ENCODE peak calls at places on chromosomes 5 and 9, in five cellular contexts. One of them, this sample, is unnamed.

GRCh38 chr5:35926389-35927051 is 11.9 kb downstream of the CAPSL start:
- DNase-seq in left ventricle myocardium superior: no peak
- DNase-seq in left ventricle myocardium inferior: no peak
- DNase-seq in astrocyte of the spinal cord: peak; percentile 55
- DNase-seq in kidney epithelial cell: no peak
- DNase-seq in this sample: peak; percentile 81

GRCh38 chr5:2160811-2161210 is 278.1 kb upstream of the IRX4 start:
- DNase-seq in left ventricle myocardium superior: no peak
- DNase-seq in left ventricle myocardium inferior: no peak
- DNase-seq in astrocyte of the spinal cord: no peak
- DNase-seq in kidney epithelial cell: no peak
- DNase-seq in this sample: no peak

GRCh38 chr5:79712741-79713140 is 23.1 kb downstream of the CMYA5 start:
- DNase-seq in left ventricle myocardium superior: no peak
- DNase-seq in left ventricle myocardium inferior: no peak
- DNase-seq in astrocyte of the spinal cord: no peak
- DNase-seq in kidney epithelial cell: no peak
- DNase-seq in this sample: no peak

GRCh38 chr5:154858972-154859950 is 834 bp downstream of the CNOT8 start:
- DNase-seq in left ventricle myocardium superior: no peak
- DNase-seq in left ventricle myocardium inferior: no peak
- DNase-seq in astrocyte of the spinal cord: no peak
- DNase-seq in kidney epithelial cell: no peak
- DNase-seq in this sample: no peak

GRCh38 chr9:35464056-35465025 is 25.6 kb upstream of the RUSC2 start:
- DNase-seq in left ventricle myocardium superior: no peak
- DNase-seq in left ventricle myocardium inferior: no peak
- DNase-seq in astrocyte of the spinal cord: no peak
- DNase-seq in kidney epithelial cell: no peak
- DNase-seq in this sample: no peak

GRCh38 chr5:155728146-155728856 is 598.7 kb upstream of the SGCD start:
- DNase-seq in left ventricle myocardium superior: peak; percentile 85
- DNase-seq in left ventricle myocardium inferior: peak; percentile 69
- DNase-seq in astrocyte of the spinal cord: peak; percentile 2
- DNase-seq in kidney epithelial cell: no peak
- DNase-seq in this sample: peak; percentile 37

GRCh38 chr9:83934569-83935275 is 13.5 kb upstream of the KIF27 start:
- DNase-seq in left ventricle myocardium superior: no peak
- DNase-seq in left ventricle myocardium inferior: no peak
- DNase-seq in astrocyte of the spinal cord: peak; percentile 46
- DNase-seq in kidney epithelial cell: no peak
- DNase-seq in this sample: no peak

GRCh38 chr9:129422843-129423700 is 197.8 kb downstream of the C9orf50 start:
- DNase-seq in left ventricle myocardium superior: no peak
- DNase-seq in left ventricle myocardium inferior: no peak
- DNase-seq in astrocyte of the spinal cord: no peak
- DNase-seq in kidney epithelial cell: no peak
- DNase-seq in this sample: no peak

GRCh38 chr5:179120951-179121666 is 60.9 kb downstream of the ZNF354C start:
- DNase-seq in left ventricle myocardium superior: no peak
- DNase-seq in left ventricle myocardium inferior: no peak
- DNase-seq in astrocyte of the spinal cord: no peak
- DNase-seq in kidney epithelial cell: no peak
- DNase-seq in this sample: no peak

GRCh38 chr5:152560508-152561137 is 155.5 kb upstream of the NMUR2 start:
- DNase-seq in left ventricle myocardium superior: peak; percentile 81
- DNase-seq in left ventricle myocardium inferior: peak; percentile 68
- DNase-seq in astrocyte of the spinal cord: peak; percentile 62
- DNase-seq in kidney epithelial cell: peak; percentile 9
- DNase-seq in this sample: peak; percentile 48

GRCh38 chr9:131419029-131419614 is 25.2 kb downstream of the PRRC2B start:
- DNase-seq in left ventricle myocardium superior: peak; percentile 28
- DNase-seq in left ventricle myocardium inferior: no peak
- DNase-seq in astrocyte of the spinal cord: no peak
- DNase-seq in kidney epithelial cell: no peak
- DNase-seq in this sample: no peak